ENCODE peak calls at places on chromosome 7, in six cellular contexts. One of them, this sample, is unnamed.

GRCh38 chr7:111364413-111364812 is 197.9 kb downstream of the IMMP2L start:
- DNase-seq in GM12891: no peak
- DNase-seq in H1: no peak
- DNase-seq in HepG2: no peak
- DNase-seq in GM12878: no peak
- DNase-seq in K562: no peak
- DNase-seq in this sample: no peak

GRCh38 chr7:25262586-25262985 is 34.3 kb upstream of the NPVF start:
- DNase-seq in GM12891: no peak
- DNase-seq in H1: no peak
- DNase-seq in HepG2: no peak
- DNase-seq in GM12878: no peak
- DNase-seq in K562: no peak
- DNase-seq in this sample: no peak

GRCh38 chr7:123865517-123866117 is 20.6 kb downstream of the HYAL4 start:
- DNase-seq in GM12891: peak; percentile 5
- DNase-seq in H1: no peak
- DNase-seq in HepG2: peak; percentile 62
- DNase-seq in GM12878: peak; percentile 21
- DNase-seq in K562: peak; percentile 80
- DNase-seq in this sample: no peak

GRCh38 chr7:28144266-28144665 is 36.3 kb downstream of the JAZF1 start:
- DNase-seq in GM12891: no peak
- DNase-seq in H1: no peak
- DNase-seq in HepG2: no peak
- DNase-seq in GM12878: no peak
- DNase-seq in K562: no peak
- DNase-seq in this sample: no peak

GRCh38 chr7:83603644-83604043 is 45.3 kb downstream of the SEMA3E start:
- DNase-seq in GM12891: no peak
- DNase-seq in H1: no peak
- DNase-seq in HepG2: no peak
- DNase-seq in GM12878: no peak
- DNase-seq in K562: no peak
- DNase-seq in this sample: no peak

GRCh38 chr7:25846722-25847121 is 305.3 kb upstream of the NFE2L3 start:
- DNase-seq in GM12891: no peak
- DNase-seq in H1: no peak
- DNase-seq in HepG2: no peak
- DNase-seq in GM12878: no peak
- DNase-seq in K562: peak; percentile 35
- DNase-seq in this sample: no peak

GRCh38 chr7:107501593-107501992 is 31.7 kb downstream of the GPR22 start:
- DNase-seq in GM12891: no peak
- DNase-seq in H1: no peak
- DNase-seq in HepG2: peak; percentile 36
- DNase-seq in GM12878: no peak
- DNase-seq in K562: peak; percentile 76
- DNase-seq in this sample: no peak

GRCh38 chr7:128452552-128452951 is 3.1 kb upstream of the HILPDA start:
- DNase-seq in GM12891: no peak
- DNase-seq in H1: no peak
- DNase-seq in HepG2: no peak
- DNase-seq in GM12878: no peak
- DNase-seq in K562: no peak
- DNase-seq in this sample: no peak

GRCh38 chr7:50206521-50207250 is 97.8 kb upstream of the IKZF1 start:
- DNase-seq in GM12891: no peak
- DNase-seq in H1: no peak
- DNase-seq in HepG2: peak; percentile 40
- DNase-seq in GM12878: no peak
- DNase-seq in K562: no peak
- DNase-seq in this sample: no peak

GRCh38 chr7:46752881-46753366 is 829.0 kb downstream of the TNS3 start:
- DNase-seq in GM12891: no peak
- DNase-seq in H1: no peak
- DNase-seq in HepG2: no peak
- DNase-seq in GM12878: no peak
- DNase-seq in K562: no peak
- DNase-seq in this sample: no peak

GRCh38 chr7:36190447-36191291 is 37.6 kb downstream of the EEPD1 start:
- DNase-seq in GM12891: no peak
- DNase-seq in H1: no peak
- DNase-seq in HepG2: no peak
- DNase-seq in GM12878: no peak
- DNase-seq in K562: no peak
- DNase-seq in this sample: no peak

DNA sequence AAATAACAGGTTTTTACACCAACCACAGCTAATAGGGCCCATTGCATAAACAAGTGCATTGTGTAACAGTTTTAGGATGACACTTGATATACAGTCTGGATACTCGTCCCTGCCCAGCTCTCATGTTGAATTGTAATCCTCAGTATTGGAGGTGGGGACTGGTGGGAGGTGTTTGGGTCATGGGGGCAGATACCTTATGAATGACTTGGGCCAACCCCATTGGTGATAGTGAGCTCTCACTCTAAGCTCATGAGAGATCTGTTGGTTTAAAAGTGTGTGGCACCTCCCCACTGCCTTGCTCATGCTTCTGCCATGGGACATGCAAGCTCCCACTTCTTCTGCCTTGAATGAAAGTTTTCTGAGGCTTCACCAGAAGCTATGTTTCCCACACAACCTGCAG is 136.7 kb downstream of the PDE1C start:
- DNase-seq in GM12891: no peak
- DNase-seq in H1: no peak
- DNase-seq in HepG2: no peak
- DNase-seq in GM12878: no peak
- DNase-seq in K562: no peak
- DNase-seq in this sample: no peak
- TF ChIP-seq TAF1 in GM12891: no peak
- TF ChIP-seq TAF1 in H1: no peak
- TF ChIP-seq TAF1 in HepG2: no peak
- TF ChIP-seq TAF1 in GM12878: no peak
- TF ChIP-seq TAF1 in K562: no peak
- TF ChIP-seq TAF1 in this sample: no peak

GRCh38 chr7:130841416-130841815 is 107.4 kb upstream of the KLF14 start:
- DNase-seq in GM12891: no peak
- DNase-seq in H1: no peak
- DNase-seq in HepG2: no peak
- DNase-seq in GM12878: no peak
- DNase-seq in K562: no peak
- DNase-seq in this sample: no peak

GRCh38 chr7:130844811-130845580 is 111.0 kb upstream of the KLF14 start:
- DNase-seq in GM12891: no peak
- DNase-seq in H1: no peak
- DNase-seq in HepG2: no peak
- DNase-seq in GM12878: no peak
- DNase-seq in K562: no peak
- DNase-seq in this sample: no peak

GRCh38 chr7:130849604-130850003 is 115.6 kb upstream of the KLF14 start:
- DNase-seq in GM12891: no peak
- DNase-seq in H1: no peak
- DNase-seq in HepG2: no peak
- DNase-seq in GM12878: no peak
- DNase-seq in K562: no peak
- DNase-seq in this sample: no peak

GRCh38 chr7:130843703-130844102 is 109.7 kb upstream of the KLF14 start:
- DNase-seq in GM12891: no peak
- DNase-seq in H1: no peak
- DNase-seq in HepG2: no peak
- DNase-seq in GM12878: no peak
- DNase-seq in K562: no peak
- DNase-seq in this sample: no peak

DNA sequence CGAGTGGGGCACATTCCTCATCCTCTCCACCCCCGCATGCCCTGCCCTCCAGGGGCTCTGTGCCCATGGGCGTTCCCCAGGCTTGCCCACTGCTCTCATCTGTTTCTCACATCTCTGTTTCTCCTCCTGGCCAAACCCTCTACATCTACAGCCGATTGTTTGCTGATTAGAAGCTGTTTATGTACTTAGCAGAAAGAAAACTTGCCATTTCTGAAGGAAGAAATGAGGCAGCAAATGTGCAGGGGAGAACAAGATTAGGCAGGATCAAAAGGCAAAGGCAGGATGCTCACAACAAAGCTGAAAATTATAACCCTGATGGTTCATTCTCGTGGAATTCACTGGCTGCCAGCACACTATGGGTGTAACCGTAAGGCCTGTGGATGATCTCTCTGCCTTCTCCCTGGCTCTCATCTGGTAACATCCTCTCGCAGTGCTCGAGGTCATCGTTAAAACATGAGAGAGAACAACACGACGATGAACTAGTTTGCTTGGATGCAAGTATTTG is 111.6 kb upstream of the KLF14 start:
- DNase-seq in GM12891: no peak
- DNase-seq in H1: no peak
- DNase-seq in HepG2: no peak
- DNase-seq in GM12878: no peak
- DNase-seq in K562: no peak
- DNase-seq in this sample: no peak
- TF ChIP-seq POLR2A in GM12891: no peak
- TF ChIP-seq POLR2A in H1: no peak
- TF ChIP-seq POLR2A in HepG2: no peak
- TF ChIP-seq POLR2A in GM12878: no peak
- TF ChIP-seq POLR2A in K562: no peak
- TF ChIP-seq POLR2A in this sample: no peak

GRCh38 chr7:2508327-2509231 is 11.0 kb upstream of the LFNG start:
- DNase-seq in GM12891: peak; percentile 78
- DNase-seq in H1: no peak
- DNase-seq in HepG2: no peak
- DNase-seq in GM12878: no peak
- DNase-seq in K562: no peak
- DNase-seq in this sample: no peak
- TF ChIP-seq TAF1 in GM12891: no peak
- TF ChIP-seq TAF1 in H1: no peak
- TF ChIP-seq TAF1 in HepG2: no peak
- TF ChIP-seq TAF1 in GM12878: no peak
- TF ChIP-seq TAF1 in K562: no peak
- TF ChIP-seq TAF1 in this sample: no peak

GRCh38 chr7:100271716-100272537 is 35.6 kb upstream of the SPDYE3 start:
- DNase-seq in GM12891: peak; percentile 90
- DNase-seq in H1: peak; percentile 99
- DNase-seq in HepG2: peak; percentile 92
- DNase-seq in GM12878: peak; percentile 59
- DNase-seq in K562: peak; percentile 99
- DNase-seq in this sample: peak; percentile 85
- TF ChIP-seq POLR2A in GM12891: no peak
- TF ChIP-seq POLR2A in H1: no peak
- TF ChIP-seq POLR2A in HepG2: no peak
- TF ChIP-seq POLR2A in GM12878: peak; percentile 59
- TF ChIP-seq POLR2A in K562: peak; percentile 40
- TF ChIP-seq POLR2A in this sample: peak; percentile 50

DNA sequence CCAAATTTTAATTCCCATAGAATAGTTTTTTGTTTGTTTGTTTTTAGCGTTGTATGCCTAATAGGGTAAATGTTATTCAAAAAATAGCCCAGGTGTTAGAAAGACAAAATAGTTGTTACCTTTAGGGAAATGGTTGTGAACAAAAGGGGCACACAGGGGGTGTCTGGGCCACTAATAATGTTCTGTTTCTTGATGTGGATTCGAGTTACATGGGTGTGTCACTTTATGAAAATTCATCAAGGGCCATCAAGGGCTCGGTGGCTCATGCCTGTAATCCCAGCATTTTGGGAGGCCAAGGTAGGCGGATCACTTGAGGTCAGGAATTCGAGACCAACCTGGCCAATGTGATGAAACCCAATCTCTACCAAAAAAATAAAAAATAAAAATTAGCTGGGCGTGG is 531.8 kb upstream of the C7orf33 start:
- DNase-seq in GM12891: no peak
- DNase-seq in H1: no peak
- DNase-seq in HepG2: no peak
- DNase-seq in GM12878: no peak
- DNase-seq in K562: no peak
- DNase-seq in this sample: no peak
- TF ChIP-seq TAF1 in GM12891: no peak
- TF ChIP-seq TAF1 in H1: no peak
- TF ChIP-seq TAF1 in HepG2: no peak
- TF ChIP-seq TAF1 in GM12878: no peak
- TF ChIP-seq TAF1 in K562: no peak
- TF ChIP-seq TAF1 in this sample: no peak

This sample was measured in GM12892.